ENCODE peak calls at places on chromosomes 6 and 20, in eight cellular contexts. Z is A549, J is IMR-90, O is GM12892, Y is uterus, N is Peyer's patch, L is right lobe of liver, R is heart left ventricle. C is an unnamed sample.

GRCh38 chr6:42120895-42121865 is 21.2 kb downstream of the C6orf132 start:
- DNase-seq in Z (no peak), J (no peak), O (no peak), Y (no peak), N (peak), L (no peak), R (no peak), C (peak)

GRCh38 chr6:157452096-157452495 is 71.1 kb downstream of the ZDHHC14 start:
- DNase-seq in Z (no peak), J (no peak), O (no peak), Y (no peak), N (no peak), L (no peak), R (no peak), C (no peak)

GRCh38 chr20:20295621-20296498 is 72.0 kb upstream of the INSM1 start:
- DNase-seq in Z (no peak), J (no peak), O (no peak), Y (no peak), N (no peak), L (no peak), R (no peak), C (no peak)

GRCh38 chr6:154731296-154732218 is 1.7 kb upstream of the SCAF8 start:
- DNase-seq in Z (no peak), J (no peak), O (no peak), Y (no peak), N (no peak), L (no peak), R (no peak), C (no peak)

GRCh38 chr20:881051-881820 is 34.9 kb downstream of the ANGPT4 start:
- DNase-seq in Z (peak), J (peak), O (no peak), Y (no peak), N (no peak), L (no peak), R (no peak), C (peak)

GRCh38 chr6:139581485-139581865 is 207.0 kb upstream of the CITED2 start:
- DNase-seq in Z (no peak), J (no peak), O (no peak), Y (no peak), N (no peak), L (no peak), R (no peak), C (no peak)

GRCh38 chr6:166434336-166434735 is 51.6 kb upstream of the MPC1 start:
- DNase-seq in Z (no peak), J (no peak), O (no peak), Y (no peak), N (no peak), L (no peak), R (no peak), C (no peak)

GRCh38 chr6:160510199-160510598 is 153.9 kb downstream of the LPA start:
- DNase-seq in Z (no peak), J (peak), O (no peak), Y (no peak), N (no peak), L (no peak), R (no peak), C (no peak)

GRCh38 chr6:31386099-31386498 is 17.3 kb upstream of the MICA start:
- DNase-seq in Z (no peak), J (no peak), O (no peak), Y (no peak), N (no peak), L (no peak), R (no peak), C (no peak)

GRCh38 chr20:54343634-54344033 is 131.8 kb upstream of the DOK5 start:
- DNase-seq in Z (no peak), J (no peak), O (no peak), Y (no peak), N (no peak), L (no peak), R (no peak), C (no peak)

GRCh38 chr6:81487489-81487888 is 265.0 kb downstream of the TENT5A start:
- DNase-seq in Z (no peak), J (peak), O (no peak), Y (peak), N (peak), L (no peak), R (peak), C (no peak)

GRCh38 chr20:18058661-18059467 is 1.1 kb upstream of the OVOL2 start:
- DNase-seq in Z (no peak), J (no peak), O (no peak), Y (no peak), N (peak), L (no peak), R (no peak), C (no peak)

GRCh38 chr6:157535354-157536217 is 154.6 kb downstream of the ZDHHC14 start:
- DNase-seq in Z (no peak), J (peak), O (no peak), Y (peak), N (no peak), L (no peak), R (no peak), C (peak)

GRCh38 chr6:52551483-52552277 is 25.2 kb downstream of the TRAM2 start:
- DNase-seq in Z (no peak), J (peak), O (no peak), Y (peak), N (no peak), L (peak), R (peak), C (peak)

GRCh38 chr20:11376998-11377397 is 540.7 kb upstream of the BTBD3 start:
- DNase-seq in Z (no peak), J (peak), O (no peak), Y (no peak), N (no peak), L (no peak), R (no peak), C (no peak)

GRCh38 chr6:106356382-106356781 is 4.1 kb upstream of the CRYBG1 start:
- DNase-seq in Z (no peak), J (no peak), O (no peak), Y (no peak), N (no peak), L (no peak), R (no peak), C (no peak)

GRCh38 chr6:144156334-144156733 is 6.0 kb downstream of the STX11 start:
- DNase-seq in Z (no peak), J (no peak), O (no peak), Y (no peak), N (no peak), L (no peak), R (no peak), C (no peak)

GRCh38 chr6:116314218-116314617 is 34.5 kb upstream of the TSPYL1 start:
- DNase-seq in Z (no peak), J (peak), O (no peak), Y (no peak), N (no peak), L (no peak), R (no peak), C (no peak)

GRCh38 chr6:160198577-160199211 is 59.9 kb downstream of the SLC22A2 start:
- DNase-seq in Z (no peak), J (no peak), O (no peak), Y (no peak), N (no peak), L (no peak), R (no peak), C (no peak)

GRCh38 chr20:62362991-62363919 is 3.9 kb downstream of the LAMA5 start:
- DNase-seq in Z (no peak), J (no peak), O (no peak), Y (peak), N (no peak), L (peak), R (peak), C (no peak)

GRCh38 chr6:154156135-154156948 is 117.3 kb downstream of the OPRM1 start:
- DNase-seq in Z (peak), J (peak), O (no peak), Y (peak), N (peak), L (peak), R (peak), C (no peak)

GRCh38 chr20:58811334-58811733 is 39.4 kb downstream of the GNAS-AS1 start:
- DNase-seq in Z (no peak), J (no peak), O (no peak), Y (no peak), N (no peak), L (no peak), R (no peak), C (no peak)

GRCh38 chr6:144624246-144624645 is 339.1 kb downstream of the UTRN start:
- DNase-seq in Z (no peak), J (no peak), O (no peak), Y (no peak), N (no peak), L (no peak), R (no peak), C (no peak)

GRCh38 chr6:41704656-41705328 is 30.6 kb downstream of the TFEB start:
- DNase-seq in Z (no peak), J (no peak), O (no peak), Y (no peak), N (no peak), L (no peak), R (no peak), C (no peak)

GRCh38 chr20:62303327-62304226 is 780 bp downstream of the ADRM1 start:
- DNase-seq in Z (no peak), J (no peak), O (no peak), Y (no peak), N (peak), L (peak), R (no peak), C (no peak)

GRCh38 chr20:37396520-37397075 is 50.7 kb downstream of the SRC start:
- DNase-seq in Z (no peak), J (no peak), O (no peak), Y (no peak), N (no peak), L (no peak), R (no peak), C (no peak)
- TF ChIP-seq POLR2A in Z (no peak), J (no peak), O (no peak), Y (no peak), N (no peak), L (no peak), R (no peak), C (no peak)

DNA sequence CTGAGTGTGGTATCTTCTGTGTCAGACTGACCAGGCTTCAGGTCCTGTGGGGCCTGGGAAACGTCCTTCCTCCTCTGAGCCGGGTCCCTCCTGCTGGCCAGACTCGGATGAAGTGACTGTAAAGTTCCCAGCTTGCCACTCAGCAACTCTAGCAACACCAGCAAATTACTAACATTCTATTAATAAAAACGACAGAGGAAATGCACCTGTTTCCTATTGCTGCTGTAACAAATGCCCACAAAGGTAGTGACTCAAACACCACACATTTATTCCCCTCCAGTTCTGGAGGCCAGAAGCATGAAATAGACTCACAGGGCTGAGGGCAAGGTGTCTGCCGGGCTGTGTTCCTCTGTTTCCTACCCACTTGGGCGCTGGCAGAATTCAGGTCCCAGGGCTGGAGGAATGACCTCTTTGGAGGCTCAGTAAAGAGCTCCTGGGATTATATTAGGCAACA is 48.8 kb downstream of the CTCFL start:
- DNase-seq in Z (no peak), J (no peak), O (no peak), Y (no peak), N (peak), L (no peak), R (no peak), C (no peak)
- TF ChIP-seq POLR2A in Z (no peak), J (no peak), O (peak), Y (no peak), N (no peak), L (no peak), R (no peak), C (no peak)

GRCh38 chr6:26284537-26285142 is 80.4 kb upstream of the BTN3A2 start:
- DNase-seq in Z (no peak), J (peak), O (no peak), Y (peak), N (peak), L (peak), R (peak), C (no peak)

GRCh38 chr6:26275663-26276062 is 89.3 kb upstream of the BTN3A2 start:
- DNase-seq in Z (no peak), J (no peak), O (no peak), Y (no peak), N (no peak), L (no peak), R (no peak), C (no peak)

GRCh38 chr6:26276841-26277648 is 88.0 kb upstream of the BTN3A2 start:
- DNase-seq in Z (no peak), J (no peak), O (no peak), Y (no peak), N (no peak), L (no peak), R (no peak), C (no peak)

GRCh38 chr6:26285143-26286134 is 79.6 kb upstream of the BTN3A2 start:
- DNase-seq in Z (peak), J (peak), O (peak), Y (peak), N (peak), L (peak), R (peak), C (peak)

DNA sequence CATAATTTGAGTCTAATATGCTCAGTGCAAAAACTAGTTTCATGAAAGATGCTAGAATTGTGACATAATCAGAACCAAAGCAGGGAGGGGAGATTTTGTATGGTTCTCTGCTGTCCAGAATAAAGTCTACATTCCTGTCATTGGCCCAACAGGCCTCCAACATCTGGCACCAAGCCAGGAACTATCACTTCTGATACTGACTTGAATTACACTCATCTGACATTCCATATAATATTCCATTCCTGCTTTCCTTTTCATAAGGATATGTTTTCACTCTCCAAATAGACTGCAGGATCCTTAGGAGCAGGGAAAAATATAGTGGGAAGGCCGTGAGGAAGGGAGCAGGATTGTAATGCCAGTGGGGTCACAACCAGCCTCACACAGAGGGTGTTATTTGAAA is 84.6 kb upstream of the BTN3A2 start:
- DNase-seq in Z (no peak), J (no peak), O (no peak), Y (no peak), N (no peak), L (no peak), R (no peak), C (no peak)
- TF ChIP-seq POLR2A in Z (no peak), J (no peak), O (no peak), Y (no peak), N (no peak), L (no peak), R (no peak), C (no peak)

GRCh38 chr6:107657755-107658461 is 166.2 kb downstream of the SCML4 start:
- DNase-seq in Z (no peak), J (peak), O (no peak), Y (peak), N (peak), L (peak), R (peak), C (peak)
- TF ChIP-seq POLR2A in Z (no peak), J (no peak), O (peak), Y (no peak), N (no peak), L (no peak), R (no peak), C (no peak)

GRCh38 chr6:36904851-36905393 is 19.2 kb downstream of the C6orf89 start:
- DNase-seq in Z (no peak), J (no peak), O (no peak), Y (no peak), N (no peak), L (no peak), R (no peak), C (no peak)
- TF ChIP-seq POLR2A in Z (no peak), J (no peak), O (no peak), Y (no peak), N (no peak), L (no peak), R (no peak), C (no peak)

DNA sequence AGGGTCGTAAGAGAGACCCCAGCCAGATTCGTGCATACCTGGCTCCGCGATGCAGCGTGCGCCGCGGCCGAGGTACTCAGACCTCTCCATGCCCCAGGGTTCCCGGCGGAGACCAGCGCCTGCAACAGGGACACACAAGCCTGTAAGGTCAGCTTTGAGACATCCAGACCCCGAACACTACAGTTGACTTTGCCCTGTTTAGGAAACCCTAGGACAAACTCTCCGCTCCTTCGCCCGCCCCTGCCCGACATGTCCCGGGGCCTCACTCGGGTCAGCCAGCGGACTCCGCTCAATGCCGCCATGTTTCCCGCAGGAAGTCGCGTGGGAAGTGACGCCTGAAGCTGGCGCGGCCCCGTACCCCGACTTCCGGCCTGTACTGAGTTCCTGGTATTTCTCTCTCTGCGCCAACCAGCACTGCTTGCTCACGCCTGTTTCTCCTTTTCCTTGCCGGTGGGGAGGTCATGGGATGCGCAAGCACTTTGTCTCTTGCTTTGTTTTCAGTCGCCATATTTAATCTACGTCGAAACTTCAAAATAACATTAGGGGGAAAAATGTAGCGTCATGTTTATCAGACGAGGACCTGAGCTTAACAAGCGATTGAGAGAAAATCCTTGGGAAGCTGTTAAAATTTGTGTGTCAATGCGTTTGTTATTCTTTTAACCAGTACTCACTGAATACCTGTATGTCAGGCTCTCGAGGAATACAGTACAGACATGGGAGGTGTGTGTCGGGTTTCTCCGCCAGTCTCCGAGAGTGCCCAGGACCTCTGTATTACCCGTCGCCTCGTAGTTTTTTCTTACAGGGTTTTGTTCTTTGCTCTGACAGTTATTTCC is at the start of gene IDH3B:
- DNase-seq in Z (peak), J (peak), O (peak), Y (peak), N (peak), L (peak), R (peak), C (peak)
- TF ChIP-seq POLR2A in Z (peak), J (peak), O (peak), Y (peak), N (peak), L (peak), R (no peak), C (peak)

GRCh38 chr20:44959082-44959895 is 908 bp downstream of the TOMM34 start:
- DNase-seq in Z (peak), J (peak), O (no peak), Y (no peak), N (peak), L (no peak), R (no peak), C (no peak)
- TF ChIP-seq POLR2A in Z (no peak), J (no peak), O (no peak), Y (no peak), N (no peak), L (no peak), R (no peak), C (no peak)

GRCh38 chr6:25112207-25112874 is 166.8 kb upstream of the CARMIL1 start:
- DNase-seq in Z (no peak), J (no peak), O (no peak), Y (no peak), N (no peak), L (no peak), R (no peak), C (no peak)
- TF ChIP-seq POLR2A in Z (no peak), J (no peak), O (no peak), Y (no peak), N (no peak), L (no peak), R (no peak), C (no peak)

DNA sequence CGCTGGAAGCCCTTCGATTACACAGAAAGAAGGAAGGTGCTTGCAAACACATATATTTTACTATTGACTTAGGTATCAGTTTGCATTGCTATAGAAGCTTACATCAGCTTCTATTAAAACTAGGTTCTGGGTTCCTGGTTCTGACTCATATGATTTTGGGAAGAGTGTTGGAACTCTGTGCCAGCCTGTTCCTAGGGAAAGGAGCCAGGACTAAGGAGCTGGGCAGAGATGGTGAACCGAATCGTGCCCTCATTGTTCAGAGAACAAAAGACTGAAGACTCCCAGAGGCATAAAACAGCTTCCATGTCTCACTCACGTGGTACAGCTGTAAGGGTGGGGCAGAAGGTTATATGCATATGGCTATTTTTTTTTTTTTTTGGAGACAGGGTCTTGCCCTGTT is 89.0 kb upstream of the THBS2 start:
- DNase-seq in Z (no peak), J (no peak), O (no peak), Y (no peak), N (no peak), L (no peak), R (no peak), C (no peak)
- TF ChIP-seq POLR2A in Z (no peak), J (no peak), O (no peak), Y (no peak), N (no peak), L (no peak), R (no peak), C (no peak)

GRCh38 chr6:28980797-28981390 is 24.2 kb downstream of the ZNF311 start:
- DNase-seq in Z (peak), J (peak), O (peak), Y (peak), N (peak), L (peak), R (peak), C (peak)
- TF ChIP-seq POLR2A in Z (no peak), J (no peak), O (no peak), Y (no peak), N (no peak), L (no peak), R (no peak), C (no peak)

C was measured in H54.